ENCODE peak calls at places on chromosomes 13 and 19, in ten cellular contexts. Z, V, R, G, Y, X, S, U, C and W are unnamed samples. For H3K27me3 and H3K36me3, the result is how much of the 10 kb centered on the place peaks cover.

GRCh38 chr19:873084-874019 is 13.9 kb downstream of the CFD start:
- DNase-seq in Z (peak), G (no peak), S (peak), X (peak), V (no peak), C (no peak), U (no peak), R (no peak), Y (peak), W (no peak)

GRCh38 chr19:48842744-48843162 is 6.5 kb upstream of the HSD17B14 start:
- DNase-seq in G (peak), Y (peak), V (no peak), X (peak), U (no peak), R (no peak), S (peak), C (peak), Z (peak), W (peak)

GRCh38 chr19:50387176-50387867 is 3.2 kb downstream of the POLD1 start:
- DNase-seq in Z (no peak), S (no peak), C (no peak), R (no peak), V (no peak), X (no peak), Y (no peak), G (no peak), U (no peak), W (peak)

GRCh38 chr13:32142956-32143375 is 111.4 kb downstream of the FRY start:
- DNase-seq in C (no peak), R (no peak), Y (peak), Z (peak), S (no peak), X (no peak), V (no peak), G (no peak), U (no peak), W (peak)

GRCh38 chr19:13621413-13621812 is 115.1 kb upstream of the CACNA1A start:
- DNase-seq in Y (peak), G (no peak), C (no peak), Z (no peak), X (no peak), R (no peak), U (no peak), S (no peak), V (no peak), W (peak)

GRCh38 chr13:28718186-28718537 is 608 bp downstream of the SLC46A3 start:
- DNase-seq in S (no peak), V (no peak), C (no peak), U (no peak), Y (peak), R (no peak), Z (no peak), G (no peak), X (no peak), W (no peak)

GRCh38 chr13:27820524-27821482 is 28.5 kb downstream of the GSX1 start:
- DNase-seq in Y (no peak), V (no peak), G (no peak), R (no peak), Z (peak), U (no peak), X (no peak), S (no peak), C (no peak), W (no peak)

GRCh38 chr19:2475018-2475701 is 767 bp upstream of the GADD45B start:
- DNase-seq in S (no peak), Z (peak), X (peak), V (peak), U (peak), G (peak), Y (peak), C (peak), R (peak), W (peak)

GRCh38 chr13:79457948-79458347 is 23.0 kb upstream of the NDFIP2 start:
- DNase-seq in X (no peak), G (no peak), V (no peak), Z (no peak), C (no peak), U (no peak), Y (peak), R (no peak), S (no peak), W (peak)

GRCh38 chr19:3108775-3109174 is 14.6 kb downstream of the GNA11 start:
- DNase-seq in Z (peak), Y (peak), S (peak), R (peak), U (no peak), X (peak), V (no peak), C (peak), G (no peak), W (peak)

DNA sequence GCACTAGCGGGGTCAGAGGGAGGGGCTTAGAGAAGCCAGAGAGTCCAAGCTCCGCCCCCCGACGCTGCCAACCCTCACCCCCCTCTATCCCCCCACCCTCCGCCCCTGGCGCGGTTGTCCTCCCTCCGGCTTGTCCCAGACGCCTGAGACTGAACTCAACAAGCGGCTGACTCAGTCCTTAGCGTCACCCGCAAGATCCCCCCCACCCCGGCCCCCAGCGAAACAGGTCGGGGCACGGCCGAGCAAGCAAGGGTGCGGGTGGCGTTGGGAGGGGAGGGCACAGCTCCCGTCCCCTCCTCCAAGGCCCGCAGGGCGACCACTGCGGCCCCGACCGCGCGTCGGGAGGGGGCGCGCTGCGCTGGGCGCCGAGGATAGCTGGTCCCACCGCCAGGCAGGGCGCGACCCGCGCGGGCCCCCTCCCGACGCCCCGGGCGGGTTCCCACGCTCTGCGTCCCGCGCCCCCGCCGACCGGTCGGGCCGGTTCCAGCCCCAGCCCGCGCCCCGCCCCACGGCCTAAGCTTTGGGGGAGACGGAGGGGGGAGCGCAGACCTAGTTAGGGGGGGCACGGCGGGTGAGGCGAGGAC is 5.3 kb downstream of the NOTCH3 start:
- DNase-seq in X (no peak), G (peak), C (peak), V (no peak), Z (peak), S (peak), R (peak), U (peak), Y (peak), W (peak)
- H3K27me3 ChIP-seq in X (under half), G (under half), C (under half), V (under half), Z (under half), S (under half), R (under half), U (under half), Y (under half), W (under half)

DNA sequence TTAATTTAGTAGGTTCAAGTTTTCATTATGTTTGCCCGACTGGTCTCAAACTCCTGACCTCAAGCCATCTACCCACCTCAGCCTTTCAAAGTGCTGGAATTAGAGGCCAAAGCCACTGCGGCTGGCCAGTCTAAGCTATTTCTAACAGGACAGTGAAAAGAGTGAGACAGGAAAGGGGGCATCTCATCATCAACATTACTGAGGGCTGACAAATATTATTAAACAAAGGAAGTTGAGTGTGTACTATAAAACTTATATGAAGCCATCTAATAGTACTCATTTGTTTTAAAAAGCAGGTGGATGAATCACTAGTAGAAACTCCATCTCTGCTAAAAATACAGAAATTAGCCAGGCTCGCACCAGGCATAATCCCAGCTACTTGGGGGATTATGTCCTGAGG is 24.3 kb downstream of the ZNF611 start:
- DNase-seq in Y (no peak), R (no peak), U (no peak), G (no peak), X (no peak), S (no peak), V (no peak), Z (no peak), C (no peak), W (no peak)
- H3K36me3 ChIP-seq in Y (half or more), R (half or more), U (under half), G (half or more), X (half or more), S (under half), V (half or more), Z (under half), C (under half), W (under half)

DNA sequence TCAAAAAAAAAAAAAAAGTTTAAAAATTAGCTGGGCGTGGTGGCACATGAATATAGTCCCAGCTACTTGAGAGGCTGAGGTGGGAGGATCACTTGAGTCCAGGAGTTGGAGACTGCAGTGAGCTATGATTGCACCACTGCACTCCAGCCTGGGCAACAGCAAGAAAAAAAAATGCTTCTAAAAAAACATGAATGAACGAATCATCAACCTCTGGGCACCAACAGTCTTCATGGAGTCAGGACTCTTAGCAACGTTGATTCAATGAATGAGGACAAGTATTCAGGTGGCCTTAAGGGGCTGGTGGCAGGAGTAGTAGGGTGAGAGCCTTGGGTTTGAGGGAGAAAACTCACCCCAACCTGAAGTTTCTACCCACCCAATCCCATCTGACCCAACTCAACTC is 20.6 kb upstream of the OLFM2 start:
- DNase-seq in U (no peak), V (no peak), Z (no peak), Y (peak), C (no peak), R (no peak), X (no peak), S (no peak), G (no peak), W (no peak)
- H3K27me3 ChIP-seq in U (under half), V (under half), Z (under half), Y (under half), C (under half), R (under half), X (under half), S (under half), G (under half), W (under half)

DNA sequence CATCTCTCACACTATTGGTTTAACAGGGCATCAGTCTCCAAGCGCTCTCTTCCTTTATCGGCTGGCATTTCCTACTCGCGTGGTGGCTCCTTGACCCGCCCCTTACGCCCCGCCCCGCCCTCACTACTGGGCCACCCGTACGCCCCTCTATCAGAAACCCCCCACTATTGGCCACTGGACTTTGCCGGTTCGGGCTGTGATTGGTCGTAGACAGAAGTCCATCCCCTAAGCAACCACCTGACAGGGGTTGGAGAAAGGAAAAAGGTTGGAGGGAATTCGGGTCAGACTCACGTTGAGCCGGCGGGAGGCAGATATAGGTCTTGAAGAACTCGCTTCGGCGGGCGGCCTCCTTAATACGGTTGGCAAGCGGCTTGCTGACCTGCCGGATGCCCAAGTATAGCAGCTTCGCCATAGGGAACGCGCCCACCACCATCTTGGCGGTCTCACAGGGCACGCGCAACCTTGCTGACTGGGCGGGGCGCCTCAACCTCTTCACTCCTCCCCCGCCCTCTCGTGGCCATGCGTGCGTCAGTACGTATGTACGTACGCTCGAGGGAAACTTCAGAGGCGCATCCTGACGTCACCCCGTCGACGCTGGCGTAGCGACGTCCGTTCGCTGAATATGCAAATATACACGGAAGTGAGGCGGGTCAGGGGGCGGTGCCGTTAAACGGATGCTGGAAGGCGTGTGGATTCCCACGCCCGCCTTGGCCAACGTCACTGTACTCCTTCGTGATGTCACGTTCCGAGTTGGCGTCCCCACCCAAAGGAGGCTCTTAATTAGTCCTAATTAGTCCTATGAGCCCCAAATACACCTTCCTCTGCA is at the start of gene OPA3:
- DNase-seq in X (peak), C (peak), S (peak), V (peak), Z (peak), G (peak), Y (peak), U (peak), R (peak), W (peak)
- H3K36me3 ChIP-seq in X (under half), C (under half), S (under half), V (under half), Z (under half), G (under half), Y (under half), U (under half), R (under half), W (under half)

GRCh38 chr13:76745246-76746200 is 140.7 kb downstream of the KCTD12 start:
- DNase-seq in X (no peak), G (no peak), U (no peak), Z (no peak), V (no peak), S (no peak), C (no peak), R (no peak), Y (no peak), W (no peak)
- H3K27me3 ChIP-seq in X (under half), G (under half), U (under half), Z (under half), V (under half), S (under half), C (under half), R (under half), Y (under half), W (under half)

GRCh38 chr13:44710576-44710975 is 134.4 kb upstream of the TSC22D1 start:
- DNase-seq in C (no peak), G (no peak), Z (no peak), X (no peak), Y (peak), S (no peak), U (no peak), R (no peak), V (no peak), W (peak)
- H3K36me3 ChIP-seq in C (under half), G (under half), Z (under half), X (under half), Y (under half), S (under half), U (under half), R (under half), V (under half), W (under half)

GRCh38 chr13:112961457-112962369 is 7.3 kb upstream of the MCF2L start:
- DNase-seq in V (no peak), U (no peak), Y (no peak), C (no peak), R (no peak), Z (no peak), G (no peak), X (no peak), S (no peak), W (peak)

GRCh38 chr13:112965103-112965502 is 3.9 kb upstream of the MCF2L start:
- DNase-seq in U (no peak), S (no peak), X (no peak), R (no peak), Y (no peak), V (no peak), Z (no peak), C (no peak), G (peak), W (peak)

GRCh38 chr13:112962396-112962795 is 6.6 kb upstream of the MCF2L start:
- DNase-seq in G (no peak), Z (no peak), V (no peak), U (no peak), S (no peak), C (no peak), R (no peak), Y (no peak), X (no peak), W (no peak)

GRCh38 chr13:112963641-112964040 is 5.4 kb upstream of the MCF2L start:
- DNase-seq in G (no peak), Z (no peak), S (no peak), X (no peak), U (no peak), R (no peak), C (no peak), Y (no peak), V (no peak), W (no peak)

GRCh38 chr13:112962911-112963625 is 5.9 kb upstream of the MCF2L start:
- DNase-seq in C (no peak), Z (no peak), S (no peak), G (no peak), V (no peak), X (no peak), U (no peak), Y (no peak), R (no peak), W (peak)
- H3K27me3 ChIP-seq in C (under half), Z (under half), S (under half), G (under half), V (under half), X (under half), U (under half), Y (half or more), R (under half), W (under half)

DNA sequence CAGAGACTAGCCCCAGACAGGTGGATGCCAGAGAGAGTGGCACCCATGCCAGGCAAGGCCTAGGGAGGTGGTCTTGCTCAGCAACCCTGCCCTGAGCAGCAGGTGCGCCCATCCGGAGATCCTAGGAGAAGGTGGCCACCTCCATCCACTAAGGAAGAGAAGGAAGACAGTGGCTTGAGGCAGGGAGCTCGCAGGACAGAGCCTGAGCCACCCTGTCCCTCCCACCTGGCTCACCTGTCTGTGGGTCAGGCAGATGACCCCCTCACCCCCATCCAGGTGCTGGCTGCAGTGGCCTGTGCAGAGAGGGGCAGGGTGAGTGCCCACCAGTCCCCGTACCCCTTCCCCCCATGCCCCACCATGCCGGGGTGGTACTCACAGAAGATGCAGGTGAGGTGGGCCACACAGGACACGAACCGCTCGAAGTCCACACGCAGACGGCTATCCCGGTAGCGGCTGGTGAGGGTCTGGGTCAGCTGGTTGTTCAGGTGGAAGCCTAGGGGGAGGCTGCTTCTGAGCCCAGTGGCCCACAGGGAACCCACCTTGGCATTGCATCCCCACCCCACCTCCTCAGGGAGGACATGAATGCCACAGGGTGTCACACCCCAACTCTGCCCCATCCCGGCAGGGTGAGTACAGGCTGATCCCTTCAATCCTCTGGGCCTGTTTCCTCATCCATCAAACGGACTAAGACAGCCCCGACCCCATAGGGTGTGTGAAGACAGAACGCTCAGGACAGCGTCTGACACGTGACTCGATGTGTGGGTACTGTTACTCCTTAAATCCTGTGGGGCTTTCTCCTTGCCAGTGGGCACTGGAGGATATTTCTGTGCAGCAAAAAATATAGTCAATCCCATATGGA is 13.3 kb downstream of the CAPN12 start:
- DNase-seq in Y (no peak), R (no peak), V (no peak), S (peak), U (peak), C (peak), X (no peak), G (no peak), Z (no peak), W (peak)
- H3K36me3 ChIP-seq in Y (half or more), R (half or more), V (half or more), S (half or more), U (under half), C (under half), X (under half), G (half or more), Z (under half), W (half or more)

GRCh38 chr13:52840066-52840465 is 8.4 kb downstream of the PCDH8 start:
- DNase-seq in X (no peak), Z (no peak), Y (no peak), S (no peak), G (no peak), C (no peak), R (no peak), U (no peak), V (no peak), W (no peak)

GRCh38 chr13:52833261-52833660 is 15.2 kb downstream of the PCDH8 start:
- DNase-seq in Y (no peak), Z (peak), V (no peak), S (no peak), X (no peak), G (no peak), U (no peak), R (no peak), C (no peak), W (no peak)

GRCh38 chr13:52835071-52835793 is 13.2 kb downstream of the PCDH8 start:
- DNase-seq in X (no peak), C (no peak), U (no peak), R (no peak), S (no peak), Z (no peak), G (no peak), V (no peak), Y (no peak), W (no peak)

GRCh38 chr13:52838433-52839107 is 9.9 kb downstream of the PCDH8 start:
- DNase-seq in U (no peak), S (no peak), G (no peak), C (no peak), R (no peak), V (no peak), Y (no peak), X (no peak), Z (peak), W (no peak)

GRCh38 chr13:52837850-52838249 is 10.6 kb downstream of the PCDH8 start:
- DNase-seq in G (no peak), U (no peak), Y (no peak), S (no peak), Z (no peak), V (no peak), C (no peak), X (no peak), R (no peak), W (no peak)
- H3K27me3 ChIP-seq in G (under half), U (under half), Y (under half), S (under half), Z (under half), V (under half), C (under half), X (under half), R (under half), W (under half)